ENCODE peak calls at places on chromosomes 12 and 14, in six cellular contexts. I, C, A, P, T and X are unnamed samples.

GRCh38 chr12:2624543-2625266 is 170.1 kb upstream of the FKBP4 start:
- DNase-seq in A (no peak), C (peak; percentile 56), P (no peak), T (no peak), I (no peak), X (peak; percentile 36)

GRCh38 chr12:20183563-20183962 is 184.8 kb upstream of the PDE3A start:
- DNase-seq in T (no peak), A (no peak), C (no peak), I (no peak), P (peak; percentile 25), X (no peak)

GRCh38 chr12:49198431-49199155 is 9.7 kb upstream of the TUBA1A start:
- DNase-seq in I (no peak), A (peak; percentile 73), P (peak; percentile 63), T (no peak), C (peak; percentile 38), X (no peak)

GRCh38 chr12:89848732-89849131 is 140.1 kb upstream of the ATP2B1 start:
- DNase-seq in P (no peak), I (no peak), T (no peak), A (no peak), C (no peak), X (peak; percentile 39)

GRCh38 chr14:33932526-33933292 is 18.2 kb downstream of the EGLN3 start:
- DNase-seq in I (no peak), T (no peak), C (no peak), A (no peak), P (no peak), X (no peak)

GRCh38 chr14:81401420-81402122 is 1.4 kb upstream of the STON2 start:
- DNase-seq in C (peak; percentile 27), I (no peak), T (no peak), A (no peak), P (peak; percentile 8), X (peak; percentile 24)

GRCh38 chr12:26771861-26772260 is 61.1 kb downstream of the ITPR2 start:
- DNase-seq in T (no peak), A (no peak), C (no peak), P (no peak), I (no peak), X (no peak)

GRCh38 chr12:77152623-77153193 is 87.3 kb upstream of the E2F7 start:
- DNase-seq in P (no peak), I (no peak), T (no peak), C (peak; percentile 2), A (no peak), X (no peak)

GRCh38 chr12:124006582-124007170 is 33.7 kb downstream of the ZNF664 start:
- DNase-seq in I (peak; percentile 36), C (no peak), T (no peak), P (no peak), A (no peak), X (peak; percentile 50)

GRCh38 chr14:61644834-61645233 is 50.5 kb upstream of the HIF1A start:
- DNase-seq in P (no peak), T (no peak), C (peak; percentile 61), A (no peak), I (peak; percentile 22), X (no peak)

GRCh38 chr12:127162307-127162706 is 1104.7 kb upstream of the TMEM132C start:
- DNase-seq in P (no peak), I (no peak), A (no peak), C (no peak), T (no peak), X (peak; percentile 74)

GRCh38 chr12:46342562-46343033 is 30.0 kb downstream of the SLC38A2 start:
- DNase-seq in T (peak; percentile 67), P (no peak), C (no peak), A (peak; percentile 1), I (peak; percentile 33), X (no peak)

GRCh38 chr14:80127466-80127865 is 83.8 kb downstream of the DIO2 start:
- DNase-seq in C (no peak), I (no peak), T (no peak), A (no peak), P (no peak), X (no peak)